ENCODE peak calls at places on chromosomes 12 and 14, in four cellular contexts. N is heart left ventricle, V is AG10803, R is IMR-90. I is an unnamed sample.

GRCh38 chr12:89783321-89784060 is 74.9 kb upstream of the ATP2B1 start:
- DNase-seq in V (peak), N (peak), R (peak), I (peak)

GRCh38 chr14:51650721-51651387 is 856 bp upstream of the FRMD6 start:
- DNase-seq in N (peak), R (no peak), V (no peak), I (peak)

GRCh38 chr12:87704374-87704773 is 324.8 kb downstream of the C12orf50 start:
- DNase-seq in R (no peak), N (no peak), V (no peak), I (no peak)

GRCh38 chr12:128322341-128322740 is 55.4 kb downstream of the TMEM132C start:
- DNase-seq in N (no peak), R (no peak), V (no peak), I (no peak)

GRCh38 chr12:130953783-130954543 is at the start of gene ADGRD1:
- DNase-seq in N (peak), V (peak), R (peak), I (peak)

GRCh38 chr12:6533653-6534157 is 612 bp upstream of the GAPDH start:
- DNase-seq in R (peak), N (peak), V (peak), I (peak)

GRCh38 chr14:22123188-22123560 is 449.6 kb upstream of the OR4E1 start:
- DNase-seq in R (no peak), V (no peak), N (no peak), I (no peak)

GRCh38 chr12:1769809-1770494 is 50.4 kb upstream of the LRTM2 start:
- DNase-seq in V (no peak), R (peak), N (no peak), I (no peak)

GRCh38 chr12:68447807-68448138 is 115.6 kb upstream of the MDM1 start:
- DNase-seq in V (no peak), N (no peak), R (no peak), I (no peak)

GRCh38 chr12:19850341-19851065 is 411.2 kb downstream of the AEBP2 start:
- DNase-seq in R (peak), N (no peak), V (peak), I (no peak)

GRCh38 chr12:2535583-2536187 is 259.1 kb upstream of the FKBP4 start:
- DNase-seq in N (no peak), R (peak), V (peak), I (peak)

GRCh38 chr14:22497671-22498093 is 91.3 kb downstream of the DAD1 start:
- DNase-seq in V (no peak), N (no peak), R (no peak), I (no peak)

GRCh38 chr14:21917699-21918436 is 244.2 kb upstream of the OR4E1 start:
- DNase-seq in R (peak), V (peak), N (no peak), I (peak)

GRCh38 chr12:6193853-6194815 is 6.1 kb upstream of the CD9 start:
- DNase-seq in V (no peak), R (peak), N (no peak), I (peak)

GRCh38 chr14:69106451-69106850 is 46.5 kb downstream of the DCAF5 start:
- DNase-seq in N (no peak), V (no peak), R (no peak), I (no peak)

GRCh38 chr14:51566831-51567582 is 84.7 kb upstream of the FRMD6 start:
- DNase-seq in R (no peak), V (no peak), N (no peak), I (no peak)

GRCh38 chr12:130266751-130267150 is 70.9 kb upstream of the PIWIL1 start:
- DNase-seq in R (no peak), N (no peak), V (no peak), I (no peak)

GRCh38 chr12:45518516-45519235 is 210.8 kb upstream of the ARID2 start:
- DNase-seq in R (no peak), N (no peak), V (no peak), I (no peak)

GRCh38 chr12:120399531-120399930 is 30.6 kb upstream of the MSI1 start:
- DNase-seq in R (peak), N (no peak), V (peak), I (peak)

GRCh38 chr12:67052981-67053380 is 216.2 kb upstream of the CAND1 start:
- DNase-seq in N (no peak), R (no peak), V (no peak), I (no peak)

GRCh38 chr12:47717046-47717442 is 8.2 kb downstream of the ENDOU start:
- DNase-seq in N (no peak), V (no peak), R (no peak), I (no peak)

GRCh38 chr12:14836336-14837210 is 6.8 kb downstream of the ART4 start:
- DNase-seq in R (peak), V (peak), N (no peak), I (peak)

GRCh38 chr12:69570545-69571399 is 14.5 kb upstream of the CCT2 start:
- DNase-seq in V (peak), N (peak), R (peak), I (peak)

GRCh38 chr14:102849522-102850379 is 72.5 kb downstream of the TRAF3 start:
- DNase-seq in N (no peak), R (peak), V (peak), I (peak)

GRCh38 chr12:110725267-110725666 is 17.4 kb downstream of the PPP1CC start:
- DNase-seq in V (no peak), R (no peak), N (no peak), I (no peak)

GRCh38 chr14:77007339-77007974 is 21.1 kb downstream of the IRF2BPL start:
- DNase-seq in N (no peak), V (no peak), R (no peak), I (no peak)

GRCh38 chr14:45140661-45141187 is 5.0 kb downstream of the FANCM start:
- DNase-seq in R (no peak), N (no peak), V (no peak), I (no peak)

GRCh38 chr12:2453807-2454177 is 341.0 kb upstream of the FKBP4 start:
- DNase-seq in V (no peak), N (no peak), R (no peak), I (no peak)

GRCh38 chr14:37587881-37588666 is 7.0 kb downstream of the FOXA1 start:
- DNase-seq in R (no peak), V (no peak), N (no peak), I (no peak)

DNA sequence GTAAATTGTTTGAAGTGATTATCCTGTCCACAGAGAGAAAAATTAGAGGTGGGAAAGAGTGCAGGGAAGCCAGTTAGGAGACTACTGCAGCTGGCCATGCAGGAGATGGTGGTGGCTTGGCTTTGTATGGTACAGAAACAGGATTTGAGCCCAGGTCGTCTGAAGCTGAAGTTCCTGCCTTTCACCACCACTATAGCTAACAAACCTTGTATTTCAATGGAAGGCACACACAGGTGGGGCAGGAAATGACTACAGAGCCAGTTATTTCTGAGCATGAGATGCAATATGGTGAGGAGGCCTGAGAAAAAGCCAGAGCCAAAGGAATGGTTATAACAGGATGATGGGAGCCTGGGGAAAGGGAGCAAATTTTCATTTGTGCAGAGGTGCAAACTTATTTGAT is 103.9 kb downstream of the BTG1 start:
- DNase-seq in N (no peak), V (no peak), R (peak), I (no peak)
- TF ChIP-seq CTCF in N (no peak), V (no peak), R (no peak), I (no peak)

DNA sequence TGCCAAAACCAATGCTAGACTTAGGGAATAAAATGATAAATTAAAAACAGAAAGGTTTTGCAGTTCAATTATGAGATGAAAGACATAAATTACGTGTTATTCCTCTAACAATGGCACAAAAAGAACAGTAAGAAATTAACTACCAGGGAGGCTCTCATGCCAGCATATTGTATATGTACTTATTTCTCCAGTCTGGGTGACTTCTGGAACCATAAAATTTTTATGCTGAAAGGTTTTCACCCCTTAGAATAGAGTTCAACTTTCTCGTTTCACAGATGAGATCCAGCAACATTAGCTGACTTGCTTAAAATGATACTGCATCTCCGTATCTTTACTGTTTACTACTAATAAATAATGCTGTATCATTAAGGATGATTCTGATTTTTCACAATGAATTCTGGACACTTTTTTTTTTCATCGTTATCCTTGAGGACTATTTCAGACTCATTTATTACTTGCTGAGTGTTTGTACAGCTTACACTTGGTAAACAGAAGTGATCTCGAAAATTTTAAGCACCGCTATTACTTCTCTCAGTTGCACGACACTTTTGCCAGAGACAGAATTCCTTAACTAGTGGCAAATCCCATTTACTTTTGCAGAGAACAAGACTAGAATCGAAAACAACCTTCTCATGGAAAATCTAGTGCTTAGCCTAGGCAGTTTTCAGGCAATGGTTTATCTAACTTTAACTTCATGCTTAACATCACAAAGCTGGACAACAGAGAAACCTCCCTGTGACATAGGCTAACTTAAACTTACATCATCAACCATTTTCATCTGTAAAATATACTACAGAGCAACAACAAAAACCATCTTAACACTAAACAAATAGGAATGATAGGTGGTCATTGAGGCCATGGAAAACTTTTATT is 2.7 kb downstream of the RSRC2 start:
- DNase-seq in N (no peak), R (peak), V (peak), I (no peak)
- H3K4me3 ChIP-seq in N (peak), R (peak), V (peak), I (peak)

GRCh38 chr12:26018926-26019325 is 60.4 kb downstream of the RASSF8 start:
- DNase-seq in R (peak), V (peak), N (no peak), I (no peak)
- TF ChIP-seq CTCF in R (no peak), V (no peak), N (no peak), I (no peak)

DNA sequence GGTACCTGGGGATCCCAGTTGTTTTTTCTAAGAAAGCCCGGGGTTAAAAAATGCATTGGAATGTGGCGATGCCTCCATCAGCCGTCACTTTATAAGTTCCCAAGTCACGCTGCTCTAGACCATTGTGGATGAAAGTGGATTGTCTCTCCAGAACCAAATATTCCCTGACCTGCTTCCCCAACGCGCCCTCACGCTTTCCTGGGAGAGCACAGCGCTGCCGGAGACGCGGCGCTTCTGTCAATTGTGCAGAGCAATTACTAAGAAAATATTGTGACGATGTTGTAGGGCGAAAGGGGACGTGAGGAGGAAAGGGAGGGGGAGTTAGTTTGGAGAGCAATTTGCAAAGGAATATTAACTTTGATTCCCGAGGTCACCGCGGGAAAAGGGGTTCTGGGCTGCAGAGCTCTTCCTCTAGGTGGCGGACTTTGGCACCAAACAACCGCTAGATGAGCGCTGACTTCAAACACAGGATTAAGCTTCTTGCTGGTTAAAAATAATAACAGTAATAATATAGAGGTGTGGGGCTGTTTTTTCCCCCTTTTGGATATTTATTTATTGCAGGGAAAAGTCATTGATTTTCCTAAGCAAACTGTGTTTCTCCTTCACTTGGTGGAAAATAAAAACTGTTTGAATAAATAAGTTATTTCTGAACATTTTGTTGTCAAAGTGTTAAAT is 9.6 kb upstream of the FOXG1 start:
- DNase-seq in N (no peak), V (peak), R (peak), I (peak)
- H3K4me3 ChIP-seq in N (no peak), V (peak), R (peak), I (peak)

GRCh38 chr14:67859169-67859749 is 39.7 kb downstream of the RAD51B start:
- DNase-seq in N (no peak), R (peak), V (no peak), I (no peak)

GRCh38 chr14:67853207-67853606 is 33.6 kb downstream of the RAD51B start:
- DNase-seq in R (no peak), V (peak), N (no peak), I (no peak)

GRCh38 chr14:67856806-67857205 is 37.2 kb downstream of the RAD51B start:
- DNase-seq in R (peak), N (no peak), V (peak), I (no peak)

GRCh38 chr14:67853748-67854147 is 34.2 kb downstream of the RAD51B start:
- DNase-seq in N (no peak), V (no peak), R (no peak), I (no peak)

GRCh38 chr14:67857778-67858350 is 38.3 kb downstream of the RAD51B start:
- DNase-seq in V (no peak), N (no peak), R (no peak), I (no peak)
- TF ChIP-seq CTCF in V (no peak), N (no peak), R (no peak), I (no peak)

I was measured in foreskin fibroblast.